ENCODE peak calls at places on chromosome 9, in ten cellular contexts. U is adrenal gland, P is esophagus squamous epithelium, M is spleen, A is lower leg skin, B is tibial nerve, Q is IMR-90, J is H1, F is ovary, X is stomach. S is an unnamed sample.
A peak's percentile ranks its signal among the peaks of the same experiment; 100 is the strongest.

GRCh38 chr9:34675048-34675714 is 12.7 kb upstream of the CCL27 start:
- DNase-seq in U (peak; percentile 70), P (no peak), M (peak; percentile 82), A (no peak), B (no peak), Q (peak; percentile 59), J (peak; percentile 92), F (peak; percentile 43), X (peak; percentile 64), S (no peak)

GRCh38 chr9:16915126-16915831 is 44.8 kb upstream of the BNC2 start:
- DNase-seq in U (no peak), P (no peak), M (no peak), A (no peak), B (no peak), Q (no peak), J (no peak), F (no peak), X (no peak), S (no peak)

GRCh38 chr9:78273761-78274160 is 23.2 kb upstream of the PSAT1 start:
- DNase-seq in U (no peak), P (no peak), M (no peak), A (no peak), B (no peak), Q (peak; percentile 74), J (no peak), F (no peak), X (no peak), S (no peak)

GRCh38 chr9:86733929-86734328 is 213.4 kb downstream of the GAS1 start:
- DNase-seq in U (no peak), P (no peak), M (no peak), A (no peak), B (no peak), Q (no peak), J (no peak), F (no peak), X (no peak), S (no peak)

GRCh38 chr9:16246785-16247184 is 623.7 kb downstream of the BNC2 start:
- DNase-seq in U (no peak), P (no peak), M (no peak), A (no peak), B (no peak), Q (no peak), J (no peak), F (no peak), X (no peak), S (no peak)

GRCh38 chr9:121916008-121916407 is 177.1 kb downstream of the TTLL11 start:
- DNase-seq in U (no peak), P (no peak), M (no peak), A (no peak), B (no peak), Q (peak; percentile 64), J (no peak), F (no peak), X (no peak), S (no peak)

GRCh38 chr9:135251331-135251761 is 163.9 kb downstream of the OLFM1 start:
- DNase-seq in U (no peak), P (no peak), M (peak; percentile 64), A (no peak), B (no peak), Q (no peak), J (no peak), F (no peak), X (no peak), S (no peak)

GRCh38 chr9:89079421-89079820 is 88.2 kb downstream of the S1PR3 start:
- DNase-seq in U (no peak), P (no peak), M (no peak), A (no peak), B (no peak), Q (peak; percentile 61), J (no peak), F (no peak), X (no peak), S (no peak)

GRCh38 chr9:18672706-18673105 is 198.8 kb downstream of the ADAMTSL1 start:
- DNase-seq in U (no peak), P (no peak), M (no peak), A (no peak), B (no peak), Q (peak; percentile 19), J (no peak), F (no peak), X (no peak), S (no peak)

GRCh38 chr9:18676501-18676900 is 202.5 kb downstream of the ADAMTSL1 start:
- DNase-seq in U (no peak), P (no peak), M (no peak), A (no peak), B (no peak), Q (no peak), J (no peak), F (no peak), X (no peak), S (no peak)

GRCh38 chr9:18675973-18676372 is 202.0 kb downstream of the ADAMTSL1 start:
- DNase-seq in U (no peak), P (no peak), M (no peak), A (no peak), B (no peak), Q (no peak), J (no peak), F (no peak), X (no peak), S (no peak)

GRCh38 chr9:18675345-18675744 is 201.4 kb downstream of the ADAMTSL1 start:
- DNase-seq in U (no peak), P (no peak), M (no peak), A (no peak), B (no peak), Q (peak; percentile 19), J (no peak), F (no peak), X (no peak), S (no peak)

GRCh38 chr9:18673179-18673578 is 199.2 kb downstream of the ADAMTSL1 start:
- DNase-seq in U (no peak), P (no peak), M (no peak), A (no peak), B (no peak), Q (no peak), J (no peak), F (no peak), X (no peak), S (no peak)
- TF ChIP-seq POLR2A in U (no peak), P (no peak), M (no peak), A (no peak), B (no peak), Q (no peak), J (no peak), F (no peak), X (no peak), S (no peak)

DNA sequence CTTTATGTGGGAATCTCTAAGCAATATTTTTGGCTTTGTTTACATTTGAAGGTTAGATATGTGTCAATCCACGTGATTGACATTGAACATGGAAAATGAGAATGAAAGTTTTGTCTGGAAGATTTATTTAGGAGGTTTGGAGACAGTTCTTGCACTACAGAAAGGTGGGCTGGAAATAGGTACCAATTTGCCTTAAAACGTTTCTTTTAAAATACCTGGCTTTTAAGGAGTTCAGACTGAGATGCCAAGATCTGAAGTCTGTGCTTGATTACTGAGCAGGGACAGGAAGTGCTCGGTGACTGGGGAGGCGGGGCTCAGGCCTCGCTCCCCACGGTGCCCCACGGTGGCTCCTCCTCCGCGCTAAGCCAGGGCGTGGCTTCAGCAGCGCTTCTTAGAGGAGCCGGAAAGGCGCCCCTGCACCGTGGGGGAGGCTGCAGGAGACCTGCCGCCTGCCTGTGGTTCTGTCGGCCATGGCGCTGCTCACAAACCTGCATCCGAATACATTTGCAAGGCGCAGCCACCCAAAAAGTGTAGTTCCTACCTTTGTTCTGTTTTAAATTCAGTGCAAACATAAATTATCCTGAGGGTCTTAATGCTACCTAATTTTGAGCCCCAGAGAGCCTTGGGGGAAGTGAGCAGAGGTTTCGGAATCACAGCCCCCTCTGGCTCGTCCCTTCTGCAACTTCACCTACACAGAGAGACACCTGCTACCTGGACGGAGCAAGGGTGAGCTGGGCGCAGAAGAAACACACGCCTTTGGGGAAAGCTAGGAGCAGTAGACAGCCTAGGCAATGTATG is 49.2 kb downstream of the USP20 start:
- DNase-seq in U (peak; percentile 93), P (peak; percentile 53), M (peak; percentile 100), A (peak; percentile 89), B (peak; percentile 75), Q (peak; percentile 71), J (peak; percentile 92), F (peak; percentile 83), X (peak; percentile 93), S (peak; percentile 81)
- TF ChIP-seq POLR2A in U (peak; percentile 64), P (no peak), M (no peak), A (no peak), B (no peak), Q (no peak), J (peak; percentile 83), F (no peak), X (no peak), S (no peak)

DNA sequence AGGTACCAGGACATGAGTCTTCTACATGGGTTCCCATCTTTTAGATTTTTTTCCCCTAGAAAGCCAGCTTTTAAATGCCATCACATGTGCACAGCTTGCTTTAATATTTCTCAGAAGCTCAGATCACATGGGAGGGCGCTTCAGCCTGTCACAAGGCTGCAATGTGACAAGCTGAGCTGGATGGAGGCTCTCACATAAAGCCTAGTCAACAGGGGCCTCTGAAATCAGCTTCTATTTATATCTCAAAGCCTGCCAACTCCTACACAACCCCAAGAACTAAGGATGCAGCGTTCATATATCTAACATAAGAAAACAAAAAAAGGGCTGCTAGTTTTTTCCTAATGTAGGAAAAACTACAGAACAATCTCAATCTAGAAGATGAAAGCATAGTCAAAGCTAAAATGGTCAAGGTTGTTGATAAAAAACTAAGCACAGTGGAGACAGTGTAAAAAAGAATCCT is 2.3 kb downstream of the ZFAND5 start:
- DNase-seq in U (peak; percentile 91), P (no peak), M (peak; percentile 81), A (peak; percentile 91), B (peak; percentile 45), Q (peak; percentile 76), J (no peak), F (peak; percentile 61), X (peak; percentile 57), S (no peak)
- TF ChIP-seq POLR2A in U (peak; percentile 88), P (no peak), M (no peak), A (no peak), B (no peak), Q (no peak), J (no peak), F (peak; percentile 9), X (no peak), S (no peak)

GRCh38 chr9:104992696-104993095 is 64.7 kb upstream of the ABCA1 start:
- DNase-seq in U (no peak), P (no peak), M (no peak), A (no peak), B (no peak), Q (peak; percentile 90), J (no peak), F (no peak), X (no peak), S (no peak)

GRCh38 chr9:104988539-104988938 is 60.6 kb upstream of the ABCA1 start:
- DNase-seq in U (no peak), P (no peak), M (no peak), A (no peak), B (no peak), Q (no peak), J (no peak), F (no peak), X (no peak), S (no peak)

GRCh38 chr9:104987743-104988142 is 59.8 kb upstream of the ABCA1 start:
- DNase-seq in U (no peak), P (no peak), M (no peak), A (no peak), B (no peak), Q (no peak), J (no peak), F (no peak), X (no peak), S (no peak)

GRCh38 chr9:104993291-104993963 is 65.5 kb upstream of the ABCA1 start:
- DNase-seq in U (peak; percentile 98), P (peak; percentile 17), M (peak; percentile 81), A (peak; percentile 79), B (peak; percentile 65), Q (peak; percentile 86), J (peak; percentile 80), F (peak; percentile 31), X (peak; percentile 52), S (peak; percentile 53)

GRCh38 chr9:104991144-104991953 is 63.4 kb upstream of the ABCA1 start:
- DNase-seq in U (peak; percentile 97), P (peak; percentile 41), M (peak; percentile 98), A (peak; percentile 93), B (peak; percentile 82), Q (peak; percentile 82), J (peak; percentile 85), F (peak; percentile 91), X (peak; percentile 94), S (peak; percentile 93)
- TF ChIP-seq POLR2A in U (peak; percentile 84), P (no peak), M (no peak), A (no peak), B (peak; percentile 16), Q (peak; percentile 37), J (peak; percentile 57), F (peak; percentile 31), X (no peak), S (peak; percentile 51)

S was measured in H54.